ENCODE peak calls at places on chromosome 2, in five cellular contexts. D is G401; I is kidney epithelial cell; C is stimulated activated CD8-positive, alpha-beta memory T cell treated with anti-CD3 and anti-CD28 coated beads, Interleukin-2, amount 100 ng/mL, for 1 hour; X is NCI-H510A treated with DMSO at 0.1 percent for 48 hours. W is an unnamed sample.

GRCh38 chr2:207434903-207435302 is 94.9 kb upstream of the CREB1 start:
- DNase-seq in I (no peak), C (no peak), X (no peak), D (no peak), W (no peak)

GRCh38 chr2:16195681-16196070 is 255.3 kb downstream of the MYCN start:
- DNase-seq in X (no peak), D (no peak), C (no peak), I (no peak), W (no peak)

GRCh38 chr2:67399831-67400489 is 2.8 kb downstream of the ETAA1 start:
- DNase-seq in C (no peak), D (no peak), I (no peak), X (no peak), W (no peak)

GRCh38 chr2:64799592-64800252 is 146.0 kb upstream of the SERTAD2 start:
- DNase-seq in I (no peak), D (no peak), X (peak; percentile 16), C (no peak), W (no peak)

GRCh38 chr2:164735309-164735919 is 106.2 kb downstream of the COBLL1 start:
- DNase-seq in I (peak; percentile 96), D (no peak), C (no peak), X (no peak), W (no peak)

GRCh38 chr2:27086722-27087446 is at the start of gene KHK:
- DNase-seq in C (no peak), I (no peak), D (peak; percentile 65), X (peak; percentile 66), W (no peak)

GRCh38 chr2:46117379-46117778 is 179.8 kb upstream of the EPAS1 start:
- DNase-seq in C (no peak), I (peak; percentile 50), X (no peak), D (no peak), W (no peak)

GRCh38 chr2:85288244-85288725 is 39.5 kb downstream of the TGOLN2 start:
- DNase-seq in C (no peak), X (no peak), I (no peak), D (no peak), W (peak; percentile 79)

GRCh38 chr2:10162586-10163497 is 40.3 kb downstream of the RRM2 start:
- DNase-seq in I (no peak), D (peak; percentile 72), C (no peak), X (no peak), W (no peak)

GRCh38 chr2:133415210-133415876 is 152.9 kb downstream of the NCKAP5 start:
- DNase-seq in C (no peak), X (no peak), D (no peak), I (no peak), W (no peak)

GRCh38 chr2:190853659-190854386 is 26.8 kb upstream of the GLS start:
- DNase-seq in C (no peak), I (no peak), D (peak; percentile 32), X (no peak), W (no peak)

GRCh38 chr2:104944495-104944894 is 90.6 kb downstream of the POU3F3 start:
- DNase-seq in D (peak; percentile 24), I (no peak), X (peak; percentile 9), C (no peak), W (no peak)

GRCh38 chr2:200417389-200417788 is 92.5 kb downstream of the KCTD18 start:
- DNase-seq in C (no peak), X (no peak), D (no peak), I (no peak), W (no peak)

GRCh38 chr2:66334237-66335054 is 100.5 kb upstream of the MEIS1 start:
- DNase-seq in D (no peak), X (peak; percentile 7), I (no peak), C (no peak), W (no peak)

GRCh38 chr2:222499226-222499625 is 74.9 kb downstream of the SGPP2 start:
- DNase-seq in C (no peak), I (no peak), X (no peak), D (no peak), W (no peak)